ENCODE peak calls at places on chromosomes 13 and 19, in ten cellular contexts. C is HepG2, Q is psoas muscle, M is heart right ventricle, G is lower lobe of right lung, I is IMR-90, Y is esophagus muscularis mucosa, B is hepatocyte, W is right lobe of liver, A is pancreas. D is an unnamed sample.

GRCh38 chr13:24723206-24723605 is 40.8 kb upstream of the RNF17 start:
- DNase-seq in C (no peak), Q (peak), M (no peak), G (no peak), I (no peak), Y (no peak), B (no peak), W (no peak), A (no peak), D (no peak)

GRCh38 chr13:99353836-99354235 is 46.6 kb upstream of the GPR183 start:
- DNase-seq in C (no peak), Q (no peak), M (no peak), G (no peak), I (peak), Y (peak), B (no peak), W (no peak), A (no peak), D (no peak)

GRCh38 chr13:45931211-45931610 is 79.7 kb upstream of the SIAH3 start:
- DNase-seq in C (no peak), Q (no peak), M (no peak), G (no peak), I (no peak), Y (no peak), B (no peak), W (no peak), A (no peak), D (no peak)

GRCh38 chr19:18996796-18997394 is 36.4 kb downstream of the SUGP2 start:
- DNase-seq in C (no peak), Q (no peak), M (no peak), G (no peak), I (no peak), Y (no peak), B (no peak), W (no peak), A (no peak), D (no peak)

GRCh38 chr13:44191504-44192171 is 182.0 kb upstream of the SERP2 start:
- DNase-seq in C (peak), Q (no peak), M (peak), G (no peak), I (peak), Y (no peak), B (peak), W (no peak), A (peak), D (peak)

GRCh38 chr13:46348976-46349375 is 38.1 kb downstream of the RUBCNL start:
- DNase-seq in C (no peak), Q (no peak), M (no peak), G (no peak), I (no peak), Y (no peak), B (no peak), W (no peak), A (no peak), D (no peak)

GRCh38 chr13:54950546-54950945 is 1921.9 kb downstream of the OLFM4 start:
- DNase-seq in C (no peak), Q (no peak), M (no peak), G (no peak), I (no peak), Y (no peak), B (no peak), W (no peak), A (no peak), D (no peak)

GRCh38 chr13:89029062-89029461 is 1357.9 kb downstream of the SLITRK5 start:
- DNase-seq in C (no peak), Q (no peak), M (no peak), G (no peak), I (no peak), Y (no peak), B (no peak), W (no peak), A (no peak), D (no peak)

GRCh38 chr19:18932216-18932841 is 8.7 kb downstream of the HOMER3 start:
- DNase-seq in C (no peak), Q (peak), M (peak), G (peak), I (no peak), Y (no peak), B (peak), W (peak), A (peak), D (peak)

GRCh38 chr13:98033277-98034247 is 80.1 kb downstream of the IPO5 start:
- DNase-seq in C (peak), Q (no peak), M (peak), G (no peak), I (peak), Y (peak), B (peak), W (no peak), A (no peak), D (no peak)

GRCh38 chr19:31980851-31981250 is 364.6 kb upstream of the ZNF507 start:
- DNase-seq in C (no peak), Q (no peak), M (no peak), G (no peak), I (no peak), Y (peak), B (no peak), W (no peak), A (no peak), D (no peak)

GRCh38 chr19:41330476-41330875 is 20.5 kb downstream of the CCDC97 start:
- DNase-seq in C (no peak), Q (no peak), M (no peak), G (no peak), I (no peak), Y (no peak), B (no peak), W (no peak), A (no peak), D (no peak)

GRCh38 chr19:41330946-41331678 is 21.1 kb downstream of the CCDC97 start:
- DNase-seq in C (no peak), Q (peak), M (no peak), G (no peak), I (no peak), Y (no peak), B (no peak), W (peak), A (no peak), D (no peak)

GRCh38 chr19:41332468-41332867 is 21.3 kb downstream of the TGFB1 start:
- DNase-seq in C (no peak), Q (no peak), M (no peak), G (no peak), I (no peak), Y (no peak), B (no peak), W (no peak), A (no peak), D (no peak)

GRCh38 chr19:41334793-41335192 is 18.9 kb downstream of the TGFB1 start:
- DNase-seq in C (no peak), Q (no peak), M (no peak), G (no peak), I (no peak), Y (no peak), B (no peak), W (no peak), A (no peak), D (no peak)

GRCh38 chr19:41332000-41332399 is 21.7 kb downstream of the TGFB1 start:
- DNase-seq in C (no peak), Q (no peak), M (no peak), G (no peak), I (no peak), Y (no peak), B (no peak), W (no peak), A (no peak), D (no peak)
- TF ChIP-seq CTCF in C (no peak), Q (no peak), M (no peak), G (no peak), I (no peak), Y (no peak), B (no peak), W (no peak), A (no peak), D (no peak)

GRCh38 chr13:28356506-28357064 is 138.3 kb downstream of the FLT1 start:
- DNase-seq in C (no peak), Q (no peak), M (no peak), G (no peak), I (no peak), Y (no peak), B (no peak), W (no peak), A (no peak), D (no peak)

GRCh38 chr13:28357247-28357825 is 137.6 kb downstream of the FLT1 start:
- DNase-seq in C (no peak), Q (no peak), M (no peak), G (no peak), I (no peak), Y (no peak), B (no peak), W (no peak), A (no peak), D (no peak)

GRCh38 chr13:28357846-28358496 is 137.0 kb downstream of the FLT1 start:
- DNase-seq in C (no peak), Q (no peak), M (no peak), G (no peak), I (no peak), Y (no peak), B (no peak), W (no peak), A (no peak), D (no peak)

GRCh38 chr13:28355822-28356371 is 139.0 kb downstream of the FLT1 start:
- DNase-seq in C (no peak), Q (no peak), M (no peak), G (no peak), I (peak), Y (no peak), B (peak), W (no peak), A (no peak), D (no peak)

GRCh38 chr13:28358673-28359072 is 136.3 kb downstream of the FLT1 start:
- DNase-seq in C (no peak), Q (no peak), M (no peak), G (no peak), I (no peak), Y (no peak), B (no peak), W (no peak), A (no peak), D (no peak)
- H3K27ac ChIP-seq in C (no peak), Q (no peak), M (no peak), G (no peak), I (no peak), Y (no peak), B (no peak), W (no peak), A (no peak), D (no peak)

DNA sequence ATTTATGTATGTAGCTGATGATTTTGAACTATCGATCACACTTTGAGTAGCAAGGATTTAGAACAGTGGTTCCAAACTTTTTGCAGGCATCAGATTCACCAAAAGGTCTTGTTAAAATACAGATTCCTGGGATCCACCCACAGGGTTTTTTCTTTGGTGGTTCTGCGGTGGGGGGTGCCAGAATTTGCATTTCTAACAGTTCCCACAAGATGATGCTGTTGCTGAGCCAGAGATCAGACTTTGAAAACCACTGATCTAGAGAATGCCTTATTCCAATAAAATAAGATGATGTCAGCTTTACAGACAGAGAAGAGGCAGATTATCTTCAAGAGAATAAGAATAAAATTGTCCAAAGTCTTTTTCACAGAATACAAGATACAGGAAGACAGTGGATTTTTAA is 80.9 kb upstream of the SHISA2 start:
- DNase-seq in C (no peak), Q (no peak), M (no peak), G (no peak), I (peak), Y (no peak), B (no peak), W (no peak), A (no peak), D (no peak)
- TF ChIP-seq CTCF in C (no peak), Q (no peak), M (peak), G (no peak), I (peak), Y (no peak), B (peak), W (peak), A (no peak), D (peak)

GRCh38 chr13:39957868-39958676 is 302.6 kb downstream of the COG6 start:
- DNase-seq in C (no peak), Q (no peak), M (no peak), G (no peak), I (no peak), Y (no peak), B (no peak), W (no peak), A (no peak), D (no peak)
- H3K27ac ChIP-seq in C (no peak), Q (no peak), M (no peak), G (no peak), I (no peak), Y (no peak), B (no peak), W (no peak), A (no peak), D (no peak)

GRCh38 chr19:50835785-50836542 is 2.6 kb upstream of the KLK15 start:
- DNase-seq in C (peak), Q (peak), M (peak), G (peak), I (peak), Y (no peak), B (peak), W (peak), A (peak), D (peak)

GRCh38 chr19:50836543-50837195 is 3.3 kb upstream of the KLK15 start:
- DNase-seq in C (no peak), Q (peak), M (no peak), G (no peak), I (no peak), Y (no peak), B (no peak), W (no peak), A (peak), D (no peak)

GRCh38 chr19:50839712-50840655 is 6.6 kb upstream of the KLK15 start:
- DNase-seq in C (no peak), Q (no peak), M (no peak), G (no peak), I (no peak), Y (no peak), B (no peak), W (no peak), A (no peak), D (no peak)

GRCh38 chr19:50837300-50837699 is 3.9 kb upstream of the KLK15 start:
- DNase-seq in C (no peak), Q (no peak), M (no peak), G (no peak), I (no peak), Y (no peak), B (no peak), W (no peak), A (no peak), D (no peak)

GRCh38 chr19:50838239-50838638 is 4.9 kb upstream of the KLK15 start:
- DNase-seq in C (no peak), Q (no peak), M (no peak), G (no peak), I (no peak), Y (no peak), B (no peak), W (no peak), A (no peak), D (no peak)
- TF ChIP-seq CTCF in C (peak), Q (no peak), M (no peak), G (no peak), I (peak), Y (no peak), B (peak), W (no peak), A (no peak), D (no peak)

GRCh38 chr19:610801-611505 is 21.3 kb downstream of the HCN2 start:
- DNase-seq in C (no peak), Q (peak), M (peak), G (no peak), I (peak), Y (no peak), B (no peak), W (no peak), A (no peak), D (no peak)
- H3K27ac ChIP-seq in C (no peak), Q (no peak), M (peak), G (peak), I (peak), Y (peak), B (no peak), W (no peak), A (peak), D (peak)

DNA sequence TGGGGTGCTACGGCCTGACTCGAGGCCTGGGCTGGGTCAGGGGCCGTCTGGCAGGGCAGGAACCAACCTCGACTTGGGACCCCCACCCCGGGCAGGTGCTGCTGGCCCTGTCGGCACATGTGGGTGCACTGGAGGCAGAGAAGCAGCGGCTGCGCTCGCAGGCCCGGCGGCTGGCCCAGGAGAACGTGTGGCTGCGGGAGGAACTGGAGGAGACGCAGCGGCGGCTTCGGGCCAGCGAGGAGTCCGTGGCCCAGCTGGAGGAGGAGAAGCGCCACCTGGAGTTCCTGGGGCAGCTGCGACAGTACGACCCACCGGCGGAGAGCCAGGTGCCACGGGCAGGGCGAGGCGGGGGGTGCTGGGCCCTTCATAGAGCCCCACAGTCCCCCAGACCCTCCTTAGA is 5.9 kb downstream of the KLC3 start:
- DNase-seq in C (peak), Q (no peak), M (no peak), G (no peak), I (no peak), Y (no peak), B (no peak), W (no peak), A (no peak), D (no peak)
- TF ChIP-seq CTCF in C (peak), Q (no peak), M (no peak), G (no peak), I (no peak), Y (no peak), B (no peak), W (no peak), A (no peak), D (no peak)

DNA sequence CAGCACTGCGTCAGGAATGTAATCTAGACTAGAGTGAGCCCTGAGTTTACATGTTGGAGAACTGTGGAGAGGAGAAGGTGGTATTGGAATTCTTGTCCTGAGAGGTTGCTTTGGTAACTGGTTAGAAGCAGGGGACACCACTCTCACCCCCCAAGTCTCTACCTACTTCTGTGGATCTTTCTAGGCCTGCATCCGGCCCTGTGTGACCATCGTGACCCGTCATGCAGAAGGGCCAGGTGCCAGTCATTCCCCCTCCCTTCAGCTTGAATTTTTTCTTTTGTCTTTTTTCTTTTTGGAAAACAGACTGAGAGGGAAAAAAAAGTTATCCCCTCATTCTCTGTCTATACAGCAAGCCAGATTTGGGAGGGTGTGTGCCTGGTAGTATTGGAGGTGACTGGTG is 31.8 kb downstream of the NFIX start:
- DNase-seq in C (no peak), Q (no peak), M (no peak), G (no peak), I (no peak), Y (no peak), B (no peak), W (no peak), A (no peak), D (no peak)
- H3K27ac ChIP-seq in C (peak), Q (peak), M (peak), G (peak), I (peak), Y (peak), B (no peak), W (peak), A (peak), D (peak)